ENCODE peak calls at places on chromosome 2, in ten cellular contexts. P, Z, W, H, I, B, O, M, X and Y are unnamed samples. For H3K4me1, the result is how much of the 10 kb centered on the place peaks cover.

GRCh38 chr2:128986867-128987268 is 668.2 kb upstream of the HS6ST1 start:
- DNase-seq in B (no peak), H (no peak), I (no peak), X (no peak), W (no peak), O (no peak), M (no peak), Z (no peak), P (no peak), Y (peak)

GRCh38 chr2:207600211-207600610 is 25.0 kb downstream of the METTL21A start:
- DNase-seq in W (no peak), I (peak), B (no peak), P (no peak), O (no peak), X (no peak), Z (no peak), M (no peak), H (no peak), Y (no peak)

GRCh38 chr2:99104006-99104405 is 37.5 kb upstream of the C2orf15 start:
- DNase-seq in B (no peak), W (no peak), X (no peak), M (no peak), I (no peak), H (no peak), Z (no peak), P (no peak), O (no peak), Y (no peak)

GRCh38 chr2:69253893-69254292 is 133.1 kb downstream of the GFPT1 start:
- DNase-seq in W (no peak), H (no peak), Z (peak), X (no peak), M (no peak), P (no peak), O (no peak), I (peak), B (peak), Y (peak)

GRCh38 chr2:215664847-215665525 is 229.1 kb upstream of the FN1 start:
- DNase-seq in I (peak), P (no peak), H (no peak), O (no peak), Z (peak), M (no peak), W (no peak), X (no peak), B (no peak), Y (peak)

GRCh38 chr2:28649481-28650260 is 102.0 kb upstream of the PPP1CB start:
- DNase-seq in B (no peak), I (peak), W (no peak), P (no peak), Z (no peak), O (no peak), M (no peak), H (no peak), X (no peak), Y (peak)

GRCh38 chr2:152481881-152482280 is 146.9 kb downstream of the FMNL2 start:
- DNase-seq in M (no peak), X (no peak), P (no peak), Z (no peak), B (no peak), W (peak), H (no peak), O (no peak), I (no peak), Y (no peak)

GRCh38 chr2:241773511-241774418 is 2.9 kb upstream of the GAL3ST2 start:
- DNase-seq in W (peak), O (no peak), Z (no peak), P (no peak), I (no peak), X (peak), B (no peak), H (no peak), M (peak), Y (no peak)

GRCh38 chr2:46411245-46411641 is 68.1 kb upstream of the TMEM247 start:
- DNase-seq in O (no peak), B (no peak), Z (no peak), P (no peak), H (no peak), X (no peak), M (no peak), I (no peak), W (no peak), Y (no peak)

GRCh38 chr2:45994060-45994459 is 303.1 kb upstream of the EPAS1 start:
- DNase-seq in X (no peak), P (no peak), Z (no peak), W (no peak), O (no peak), H (no peak), I (no peak), B (no peak), M (no peak), Y (no peak)

GRCh38 chr2:122019729-122020128 is 264.3 kb downstream of the TSN start:
- DNase-seq in X (no peak), B (no peak), W (peak), Z (no peak), I (no peak), M (no peak), O (no peak), H (no peak), P (no peak), Y (no peak)

GRCh38 chr2:8006626-8007025 is 675.2 kb upstream of the ID2 start:
- DNase-seq in W (no peak), B (no peak), I (no peak), M (no peak), X (no peak), O (no peak), H (no peak), Z (no peak), P (no peak), Y (no peak)

GRCh38 chr2:225468131-225468530 is 68.6 kb downstream of the NYAP2 start:
- DNase-seq in H (no peak), O (no peak), W (no peak), P (no peak), B (no peak), X (no peak), M (no peak), I (peak), Z (no peak), Y (no peak)

GRCh38 chr2:5798083-5798482 is 105.9 kb downstream of the SOX11 start:
- DNase-seq in X (no peak), I (peak), Z (peak), W (no peak), O (no peak), B (no peak), P (no peak), M (no peak), H (no peak), Y (no peak)

GRCh38 chr2:171531291-171531690 is 9.0 kb downstream of the CYBRD1 start:
- DNase-seq in H (no peak), B (peak), M (no peak), Z (peak), W (no peak), X (no peak), P (no peak), I (peak), O (peak), Y (no peak)

GRCh38 chr2:127217470-127218325 is 2.4 kb downstream of the CYP27C1 start:
- DNase-seq in W (no peak), H (no peak), P (no peak), I (no peak), X (no peak), B (no peak), Z (no peak), M (no peak), O (no peak), Y (peak)

GRCh38 chr2:30775833-30776232 is 31.4 kb downstream of the CAPN13 start:
- DNase-seq in I (no peak), M (peak), H (no peak), W (peak), O (no peak), B (no peak), P (no peak), X (peak), Z (no peak), Y (no peak)

GRCh38 chr2:232487385-232488096 is at the start of gene ECEL1:
- DNase-seq in H (no peak), X (no peak), W (no peak), M (peak), I (no peak), B (no peak), Z (no peak), O (peak), P (peak), Y (no peak)

GRCh38 chr2:175884673-175885393 is 117.2 kb downstream of the LNPK start:
- DNase-seq in Z (no peak), P (no peak), X (no peak), B (no peak), M (no peak), O (no peak), I (no peak), W (no peak), H (no peak), Y (no peak)

GRCh38 chr2:211709394-211709793 is 829.2 kb downstream of the ERBB4 start:
- DNase-seq in X (no peak), Z (no peak), O (no peak), M (no peak), B (no peak), H (no peak), W (no peak), P (no peak), I (no peak), Y (no peak)

GRCh38 chr2:65070856-65071255 is 14.6 kb downstream of the CEP68 start:
- DNase-seq in O (no peak), X (no peak), W (no peak), M (no peak), B (no peak), H (no peak), Z (no peak), P (no peak), I (no peak), Y (no peak)

GRCh38 chr2:170284205-170284604 is 106.3 kb downstream of the MYO3B start:
- DNase-seq in Z (no peak), H (no peak), X (no peak), I (no peak), P (no peak), O (no peak), W (no peak), B (no peak), M (no peak), Y (no peak)

GRCh38 chr2:212646698-212647097 is 108.1 kb upstream of the ERBB4 start:
- DNase-seq in X (no peak), M (no peak), B (no peak), P (no peak), W (no peak), H (no peak), O (no peak), Z (peak), I (peak), Y (peak)

GRCh38 chr2:40220177-40220925 is 231.5 kb downstream of the SLC8A1 start:
- DNase-seq in Z (peak), W (peak), H (no peak), B (peak), P (peak), I (peak), X (no peak), O (no peak), M (no peak), Y (peak)

GRCh38 chr2:200403794-200404193 is 97.3 kb downstream of the SPATS2L start:
- DNase-seq in M (no peak), B (no peak), H (no peak), I (no peak), X (no peak), P (no peak), Z (no peak), W (no peak), O (no peak), Y (no peak)

DNA sequence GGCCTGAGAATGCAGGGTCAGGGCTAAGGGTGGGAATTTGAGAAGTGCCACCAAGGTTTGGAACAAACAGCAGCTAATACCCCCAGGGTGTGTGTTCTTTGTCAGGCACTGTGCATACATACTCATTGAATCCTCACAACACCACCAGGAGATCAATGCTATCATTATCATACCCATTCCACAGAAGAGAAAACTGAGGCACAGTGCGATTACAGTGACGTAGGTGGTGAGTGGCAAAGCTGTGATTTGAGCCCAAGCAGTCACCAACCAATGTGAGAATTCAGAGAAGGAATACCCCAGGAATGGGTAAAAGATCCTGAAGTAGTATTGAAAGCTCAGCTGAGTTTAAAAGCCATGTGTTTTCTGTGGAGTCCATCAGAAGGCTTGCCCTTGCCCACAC is 281.6 kb upstream of the MGAT5 start:
- DNase-seq in M (no peak), Z (no peak), B (no peak), P (no peak), I (no peak), X (no peak), W (no peak), O (no peak), H (no peak), Y (no peak)
- H3K4me1 ChIP-seq in M (under half), Z (under half), B (under half), P (under half), I (under half), X (under half), W (under half), O (under half), H (under half), Y (under half)

DNA sequence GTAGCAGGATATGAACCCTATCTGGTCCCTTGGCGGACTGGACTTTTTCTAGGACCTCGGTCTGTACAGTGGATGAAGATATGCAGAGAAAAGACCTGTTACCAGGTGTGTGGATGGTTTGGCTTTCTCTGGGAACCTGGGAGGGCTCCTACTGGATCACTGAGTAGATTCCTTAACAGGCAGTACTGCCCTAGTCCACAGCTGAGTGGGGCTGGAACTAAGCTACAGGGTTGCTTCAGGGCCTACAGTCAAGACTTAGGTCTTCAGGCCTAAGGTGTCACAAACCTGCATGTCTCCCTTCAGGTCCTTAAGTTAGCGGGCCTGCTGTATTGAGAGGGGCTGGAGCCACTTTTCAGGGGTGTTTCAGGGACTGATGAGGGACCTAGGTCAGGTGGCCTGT is 42.9 kb downstream of the ORC4 start:
- DNase-seq in Z (no peak), O (no peak), M (no peak), H (no peak), I (no peak), B (no peak), P (no peak), W (no peak), X (no peak), Y (no peak)
- H3K4me1 ChIP-seq in Z (under half), O (under half), M (under half), H (under half), I (under half), B (under half), P (under half), W (under half), X (under half), Y (under half)

GRCh38 chr2:27079233-27080139 is 1.1 kb downstream of the EMILIN1 start:
- DNase-seq in M (peak), H (no peak), W (no peak), I (no peak), O (no peak), P (no peak), B (no peak), Z (peak), X (no peak), Y (no peak)
- H3K4me1 ChIP-seq in M (half or more), H (under half), W (under half), I (under half), O (under half), P (under half), B (under half), Z (under half), X (under half), Y (under half)

GRCh38 chr2:239225456-239225855 is 175.4 kb downstream of the HDAC4 start:
- DNase-seq in P (no peak), B (no peak), M (no peak), O (peak), I (no peak), W (no peak), Z (no peak), X (no peak), H (no peak), Y (no peak)

GRCh38 chr2:239222346-239223028 is 178.3 kb downstream of the HDAC4 start:
- DNase-seq in H (no peak), P (no peak), X (no peak), M (no peak), O (no peak), B (no peak), I (peak), Z (peak), W (no peak), Y (no peak)

GRCh38 chr2:239223029-239223329 is 177.8 kb downstream of the HDAC4 start:
- DNase-seq in W (no peak), O (no peak), H (no peak), P (no peak), M (no peak), B (no peak), Z (peak), I (peak), X (no peak), Y (no peak)

GRCh38 chr2:239223330-239224248 is 177.2 kb downstream of the HDAC4 start:
- DNase-seq in W (peak), B (peak), Z (peak), H (no peak), P (no peak), X (no peak), I (peak), O (no peak), M (no peak), Y (no peak)

DNA sequence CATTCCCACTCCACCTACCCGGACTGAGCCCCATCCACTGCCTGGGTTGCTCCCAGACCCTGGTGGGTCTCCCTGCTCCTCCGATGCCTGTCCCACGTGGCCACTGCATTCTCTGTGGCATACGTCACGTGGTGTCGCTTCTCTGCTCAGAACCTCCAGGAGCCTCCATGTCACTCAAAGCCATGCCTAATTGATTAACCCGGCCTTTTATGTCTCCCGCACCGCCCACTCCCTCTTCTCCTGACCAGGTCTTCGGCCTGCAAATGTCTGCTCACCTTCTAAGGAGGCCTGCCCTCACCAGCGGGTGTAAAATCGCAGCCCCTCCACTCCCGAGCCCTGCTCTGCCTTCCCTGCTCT is 176.6 kb downstream of the HDAC4 start:
- DNase-seq in W (no peak), X (no peak), P (no peak), O (no peak), I (no peak), M (no peak), B (no peak), Z (no peak), H (no peak), Y (no peak)
- H3K4me1 ChIP-seq in W (under half), X (under half), P (under half), O (half or more), I (half or more), M (half or more), B (under half), Z (under half), H (under half), Y (under half)

GRCh38 chr2:12087175-12087574 is 340.7 kb downstream of the LPIN1 start:
- DNase-seq in X (no peak), W (no peak), B (no peak), P (no peak), H (no peak), I (no peak), O (no peak), M (no peak), Z (no peak), Y (no peak)
- H3K4me1 ChIP-seq in X (under half), W (under half), B (under half), P (under half), H (under half), I (under half), O (under half), M (under half), Z (under half), Y (under half)

GRCh38 chr2:86050301-86050700 is 55.4 kb downstream of the POLR1A start:
- DNase-seq in O (no peak), M (no peak), W (no peak), P (no peak), X (peak), I (no peak), Z (no peak), B (peak), H (no peak), Y (no peak)
- H3K4me1 ChIP-seq in O (under half), M (under half), W (under half), P (under half), X (under half), I (under half), Z (under half), B (under half), H (under half), Y (under half)

DNA sequence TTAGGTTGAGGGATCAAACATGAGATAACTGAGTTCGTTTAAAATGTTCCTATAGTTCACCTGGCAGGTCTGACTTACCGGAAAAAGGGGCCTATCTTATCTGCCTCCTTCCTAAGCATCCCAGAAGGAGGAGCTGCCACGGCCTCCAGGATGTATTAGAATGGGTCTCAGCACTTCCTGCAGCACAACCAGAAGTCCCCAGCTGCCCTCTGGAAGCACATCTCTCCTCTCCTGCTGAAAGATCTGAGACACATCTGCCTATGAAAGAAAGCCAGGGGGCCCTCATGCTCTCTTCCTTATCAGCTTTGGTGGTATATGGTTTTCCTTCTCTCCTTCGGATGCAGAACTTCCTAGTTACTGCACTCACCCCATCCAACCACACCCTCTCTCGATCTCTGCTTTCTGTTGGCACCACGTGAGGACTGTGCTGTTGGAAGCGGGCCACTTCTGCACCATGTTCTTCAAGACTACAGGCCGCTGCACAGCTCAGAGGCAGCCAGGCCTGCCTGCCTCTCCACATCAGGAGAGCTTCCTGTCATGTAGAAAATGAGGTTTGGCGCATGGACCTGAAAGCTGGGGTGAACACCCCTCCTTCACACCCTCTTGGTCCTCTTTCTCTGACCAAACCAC is 6.5 kb downstream of the IGFBP5 start:
- DNase-seq in P (no peak), B (peak), Z (no peak), H (no peak), W (no peak), O (peak), X (no peak), M (no peak), I (no peak), Y (no peak)
- H3K4me1 ChIP-seq in P (under half), B (under half), Z (under half), H (under half), W (under half), O (half or more), X (under half), M (under half), I (under half), Y (under half)

GRCh38 chr2:240560480-240561324 is 545 bp downstream of the DUSP28 start:
- DNase-seq in B (peak), W (peak), X (peak), Z (peak), M (peak), O (peak), P (peak), H (peak), I (peak), Y (peak)
- H3K4me1 ChIP-seq in B (under half), W (under half), X (under half), Z (under half), M (under half), O (half or more), P (under half), H (under half), I (under half), Y (under half)

DNA sequence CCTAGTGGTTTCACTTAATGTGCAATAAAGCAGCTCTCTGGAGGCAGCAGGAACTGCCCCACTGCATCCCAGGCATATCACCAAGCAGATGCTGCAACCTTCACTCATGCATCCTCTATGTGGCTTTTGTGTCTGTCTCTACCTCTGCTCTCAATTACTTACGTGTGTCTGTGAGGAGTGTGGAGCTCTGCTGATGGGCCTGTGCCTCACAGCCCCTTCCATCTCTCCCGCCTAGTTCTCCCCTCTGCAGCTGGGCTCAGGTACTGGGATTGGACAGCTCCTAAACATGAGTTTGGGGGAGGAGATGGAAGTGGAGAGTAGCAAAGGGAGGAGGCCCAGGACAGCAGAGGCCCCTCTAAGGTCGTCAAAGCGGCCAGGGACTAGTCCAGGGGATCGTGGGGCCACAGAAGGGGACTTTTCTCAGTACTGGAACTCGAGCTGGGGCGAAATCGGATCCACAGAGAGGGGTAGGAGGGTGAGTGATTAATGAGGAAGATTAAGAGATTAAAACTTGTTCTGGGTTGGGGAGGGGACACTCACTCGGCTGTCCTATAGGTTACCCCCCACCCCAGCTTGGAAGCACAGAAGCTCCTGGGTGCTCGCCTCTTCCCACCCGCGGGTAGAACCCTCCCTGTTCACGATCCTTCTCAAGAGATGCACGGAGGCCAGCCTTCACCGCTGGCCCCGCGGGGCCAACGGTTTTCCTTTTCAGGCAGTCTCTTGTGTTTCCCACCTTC is 2.1 kb upstream of the LBX2 start:
- DNase-seq in P (no peak), W (no peak), B (no peak), Z (no peak), M (peak), I (no peak), H (no peak), O (no peak), X (no peak), Y (no peak)
- H3K4me1 ChIP-seq in P (under half), W (under half), B (under half), Z (under half), M (under half), I (under half), H (under half), O (under half), X (under half), Y (under half)